ENCODE peak calls at places on chromosomes 6 and 20, in four cellular contexts. One of them, this sample, is unnamed.

GRCh38 chr20:17749979-17750721 is 50.4 kb downstream of the BANF2 start:
- DNase-seq in cardiac muscle cell: peak; percentile 80
- DNase-seq in GM23248: peak; percentile 69
- DNase-seq in HepG2: peak; percentile 52
- DNase-seq in this sample: no peak

GRCh38 chr6:150263765-150264415 is 104.9 kb upstream of the IYD start:
- DNase-seq in cardiac muscle cell: no peak
- DNase-seq in GM23248: no peak
- DNase-seq in HepG2: no peak
- DNase-seq in this sample: peak; percentile 17

GRCh38 chr6:21740719-21741118 is 147.2 kb downstream of the SOX4 start:
- DNase-seq in cardiac muscle cell: peak; percentile 46
- DNase-seq in GM23248: no peak
- DNase-seq in HepG2: no peak
- DNase-seq in this sample: no peak

GRCh38 chr6:5851261-5851757 is 155.4 kb downstream of the NRN1 start:
- DNase-seq in HepG2: no peak
- DNase-seq in GM23248: peak; percentile 62
- DNase-seq in cardiac muscle cell: peak; percentile 40
- DNase-seq in this sample: peak; percentile 76

GRCh38 chr20:9068896-9069663 is at the start of gene PLCB4:
- DNase-seq in cardiac muscle cell: peak; percentile 34
- DNase-seq in GM23248: peak; percentile 61
- DNase-seq in HepG2: no peak
- DNase-seq in this sample: no peak

GRCh38 chr20:46157625-46158024 is 39.5 kb downstream of the CD40 start:
- DNase-seq in GM23248: no peak
- DNase-seq in cardiac muscle cell: no peak
- DNase-seq in HepG2: no peak
- DNase-seq in this sample: no peak

GRCh38 chr6:139330841-139331500 is 39.2 kb upstream of the TXLNB start:
- DNase-seq in HepG2: no peak
- DNase-seq in cardiac muscle cell: peak; percentile 38
- DNase-seq in GM23248: peak; percentile 33
- DNase-seq in this sample: no peak

GRCh38 chr6:146546440-146546839 is 2.8 kb downstream of the RAB32 start:
- DNase-seq in cardiac muscle cell: peak; percentile 86
- DNase-seq in GM23248: peak; percentile 94
- DNase-seq in HepG2: peak; percentile 24
- DNase-seq in this sample: no peak

GRCh38 chr6:158559895-158560786 is at the start of gene TMEM181:
- DNase-seq in cardiac muscle cell: peak; percentile 90
- DNase-seq in GM23248: peak; percentile 96
- DNase-seq in HepG2: peak; percentile 69
- DNase-seq in this sample: peak; percentile 86

GRCh38 chr6:168916576-168917207 is 337.0 kb downstream of the THBS2 start:
- DNase-seq in GM23248: peak; percentile 48
- DNase-seq in cardiac muscle cell: peak; percentile 72
- DNase-seq in HepG2: no peak
- DNase-seq in this sample: no peak

GRCh38 chr20:45090481-45090880 is 10.4 kb downstream of the KCNS1 start:
- DNase-seq in HepG2: no peak
- DNase-seq in GM23248: peak; percentile 48
- DNase-seq in cardiac muscle cell: no peak
- DNase-seq in this sample: no peak

GRCh38 chr6:134510121-134510520 is 192.2 kb upstream of the SGK1 start:
- DNase-seq in cardiac muscle cell: no peak
- DNase-seq in GM23248: peak; percentile 19
- DNase-seq in HepG2: no peak
- DNase-seq in this sample: no peak

GRCh38 chr20:19809487-19809886 is 51.4 kb downstream of the RIN2 start:
- DNase-seq in HepG2: peak; percentile 16
- DNase-seq in GM23248: no peak
- DNase-seq in cardiac muscle cell: no peak
- DNase-seq in this sample: no peak

GRCh38 chr6:118514689-118515088 is 33.4 kb upstream of the PLN start:
- DNase-seq in cardiac muscle cell: no peak
- DNase-seq in GM23248: no peak
- DNase-seq in HepG2: no peak
- DNase-seq in this sample: no peak

GRCh38 chr6:70797625-70798024 is 129.9 kb downstream of the SMAP1 start:
- DNase-seq in GM23248: no peak
- DNase-seq in HepG2: no peak
- DNase-seq in cardiac muscle cell: no peak
- DNase-seq in this sample: no peak

GRCh38 chr6:168962886-168963285 is 290.8 kb downstream of the THBS2 start:
- DNase-seq in HepG2: no peak
- DNase-seq in cardiac muscle cell: peak; percentile 43
- DNase-seq in GM23248: peak; percentile 82
- DNase-seq in this sample: no peak

GRCh38 chr20:44196278-44196677 is 9.3 kb upstream of the JPH2 start:
- DNase-seq in GM23248: peak; percentile 15
- DNase-seq in cardiac muscle cell: no peak
- DNase-seq in HepG2: no peak
- DNase-seq in this sample: no peak

GRCh38 chr20:55977723-55978481 is 27.4 kb downstream of the CBLN4 start:
- DNase-seq in HepG2: no peak
- DNase-seq in GM23248: no peak
- DNase-seq in cardiac muscle cell: no peak
- DNase-seq in this sample: no peak

GRCh38 chr6:150417899-150418824 is 49.4 kb downstream of the IYD start:
- DNase-seq in GM23248: peak; percentile 93
- DNase-seq in HepG2: peak; percentile 63
- DNase-seq in cardiac muscle cell: peak; percentile 87
- DNase-seq in this sample: peak; percentile 26

GRCh38 chr20:1856419-1856818 is 38.8 kb upstream of the SIRPA start:
- DNase-seq in GM23248: peak; percentile 68
- DNase-seq in HepG2: no peak
- DNase-seq in cardiac muscle cell: no peak
- DNase-seq in this sample: no peak

GRCh38 chr6:85078071-85078470 is 313.7 kb upstream of the TBX18 start:
- DNase-seq in GM23248: peak; percentile 96
- DNase-seq in HepG2: peak; percentile 5
- DNase-seq in cardiac muscle cell: peak; percentile 83
- DNase-seq in this sample: no peak

GRCh38 chr6:22071655-22072054 is 225.2 kb downstream of the PRL start:
- DNase-seq in HepG2: no peak
- DNase-seq in cardiac muscle cell: peak; percentile 79
- DNase-seq in GM23248: peak; percentile 37
- DNase-seq in this sample: no peak

GRCh38 chr6:167565884-167566491 is 241.1 kb downstream of the TTLL2 start:
- DNase-seq in HepG2: peak; percentile 27
- DNase-seq in GM23248: no peak
- DNase-seq in cardiac muscle cell: peak; percentile 80
- DNase-seq in this sample: no peak
- H3K27ac ChIP-seq in HepG2: no peak overlapping the region
- H3K27ac ChIP-seq in GM23248: no peak overlapping the region
- H3K27ac ChIP-seq in cardiac muscle cell: peak overlapping the region; percentile 45
- H3K27ac ChIP-seq in this sample: no peak overlapping the region

DNA sequence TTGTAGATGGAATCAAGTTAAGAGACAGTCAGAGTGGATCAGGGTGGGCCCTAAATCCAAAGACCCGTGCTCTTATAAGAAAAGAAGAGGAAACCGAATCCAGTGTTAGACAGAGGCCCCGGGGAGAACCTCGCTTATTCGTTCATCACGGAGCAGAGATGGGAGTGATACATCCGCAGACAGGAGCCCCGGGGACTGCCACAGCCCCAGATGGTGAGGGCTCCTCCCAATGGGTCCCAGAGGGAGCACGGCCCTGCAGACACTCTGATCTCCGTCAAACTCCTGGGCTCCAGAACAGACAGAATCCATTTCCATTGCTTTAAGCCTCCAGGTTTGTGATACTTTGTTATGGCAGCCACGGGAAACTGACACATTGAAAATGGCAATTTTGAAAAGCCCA is 47.0 kb downstream of the CDH4 start:
- DNase-seq in HepG2: no peak
- DNase-seq in GM23248: no peak
- DNase-seq in cardiac muscle cell: no peak
- DNase-seq in this sample: no peak
- H3K4me3 ChIP-seq in HepG2: no peak overlapping the region
- H3K4me3 ChIP-seq in GM23248: no peak overlapping the region
- H3K4me3 ChIP-seq in cardiac muscle cell: no peak overlapping the region
- H3K4me3 ChIP-seq in this sample: no peak overlapping the region

DNA sequence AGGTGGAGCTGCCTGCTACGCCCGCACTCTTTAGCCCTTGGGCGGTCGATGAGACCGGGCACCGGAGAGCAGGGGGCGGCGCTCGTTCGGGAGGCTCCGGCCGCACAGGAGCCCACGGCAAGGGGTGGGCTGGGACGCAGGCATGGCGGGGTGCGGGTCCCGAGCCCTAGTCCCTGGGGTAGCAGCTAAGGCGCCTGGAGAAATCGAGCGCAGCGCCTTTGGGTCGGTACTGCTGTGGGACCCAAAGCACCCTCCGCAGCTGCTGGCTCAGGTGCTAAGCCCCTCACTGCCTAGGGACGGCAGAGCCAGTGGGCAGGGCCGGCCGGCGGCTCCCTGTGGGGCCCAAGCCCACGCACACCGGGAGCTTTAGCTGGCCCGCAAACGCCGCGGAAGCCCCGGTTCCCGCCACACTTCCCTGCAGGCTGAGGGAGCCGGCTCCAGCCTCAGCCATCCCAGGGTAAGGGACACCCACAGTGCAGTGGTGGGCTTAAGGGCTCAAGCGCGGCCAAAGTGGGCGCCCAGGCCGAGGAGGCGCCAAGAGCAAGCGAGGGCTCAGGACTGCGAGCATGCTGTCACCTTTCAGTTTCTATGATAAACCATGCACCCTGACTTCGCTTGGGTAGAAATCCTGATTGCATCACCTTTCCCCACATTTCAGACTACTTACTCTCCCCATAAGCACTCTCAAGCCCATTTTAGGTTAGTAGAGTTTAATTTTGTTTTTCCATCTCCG is 52.0 kb downstream of the MYLIP start:
- DNase-seq in HepG2: no peak
- DNase-seq in GM23248: no peak
- DNase-seq in cardiac muscle cell: no peak
- DNase-seq in this sample: no peak
- H3K27ac ChIP-seq in HepG2: no peak overlapping the region
- H3K27ac ChIP-seq in GM23248: no peak overlapping the region
- H3K27ac ChIP-seq in cardiac muscle cell: no peak overlapping the region
- H3K27ac ChIP-seq in this sample: peak overlapping the region; percentile 57

DNA sequence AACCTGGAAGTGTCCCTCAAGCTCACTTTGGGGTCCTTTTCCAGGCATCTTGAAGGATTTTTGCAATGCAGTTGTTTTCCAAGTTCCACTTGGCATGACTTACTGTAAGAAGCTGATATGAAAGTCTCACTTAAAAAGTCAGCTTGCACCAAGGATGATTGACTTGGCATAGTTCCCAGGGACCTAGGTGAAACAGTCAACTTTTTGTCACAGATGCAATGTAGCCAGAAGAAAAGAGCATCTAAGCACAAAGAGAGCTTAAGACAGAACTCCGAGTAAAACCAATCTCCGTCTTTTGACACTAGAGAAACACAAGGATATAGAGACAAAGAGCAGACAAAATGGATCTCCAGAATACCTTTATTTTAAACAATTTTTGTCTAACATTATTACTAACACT is 2.6 kb upstream of the ZSCAN12 start:
- DNase-seq in cardiac muscle cell: no peak
- DNase-seq in HepG2: no peak
- DNase-seq in GM23248: no peak
- DNase-seq in this sample: no peak
- H3K4me3 ChIP-seq in cardiac muscle cell: no peak overlapping the region
- H3K4me3 ChIP-seq in HepG2: no peak overlapping the region
- H3K4me3 ChIP-seq in GM23248: no peak overlapping the region
- H3K4me3 ChIP-seq in this sample: no peak overlapping the region

DNA sequence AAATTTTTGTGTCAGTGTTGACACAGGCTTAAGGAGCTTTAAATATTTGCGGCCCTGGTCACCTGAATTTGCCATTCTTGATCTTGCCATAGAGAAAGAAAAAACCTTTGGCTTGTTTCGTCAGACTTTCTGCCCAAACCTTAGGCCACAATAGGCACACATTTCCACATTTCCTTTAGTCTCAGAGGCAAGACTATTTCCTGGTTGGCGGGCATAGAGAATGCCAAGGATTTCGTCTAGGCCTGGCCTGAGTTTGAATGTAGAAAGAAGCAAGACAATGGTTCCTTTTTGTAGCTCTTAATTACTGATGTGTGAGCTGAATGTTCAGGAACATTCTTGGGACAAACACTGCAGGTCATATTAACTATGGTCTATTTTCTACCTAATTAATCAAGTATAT is 108.1 kb downstream of the TRMT11 start:
- DNase-seq in GM23248: no peak
- DNase-seq in cardiac muscle cell: no peak
- DNase-seq in HepG2: no peak
- DNase-seq in this sample: no peak
- H3K27ac ChIP-seq in GM23248: no peak overlapping the region
- H3K27ac ChIP-seq in cardiac muscle cell: no peak overlapping the region
- H3K27ac ChIP-seq in HepG2: no peak overlapping the region
- H3K27ac ChIP-seq in this sample: no peak overlapping the region

DNA sequence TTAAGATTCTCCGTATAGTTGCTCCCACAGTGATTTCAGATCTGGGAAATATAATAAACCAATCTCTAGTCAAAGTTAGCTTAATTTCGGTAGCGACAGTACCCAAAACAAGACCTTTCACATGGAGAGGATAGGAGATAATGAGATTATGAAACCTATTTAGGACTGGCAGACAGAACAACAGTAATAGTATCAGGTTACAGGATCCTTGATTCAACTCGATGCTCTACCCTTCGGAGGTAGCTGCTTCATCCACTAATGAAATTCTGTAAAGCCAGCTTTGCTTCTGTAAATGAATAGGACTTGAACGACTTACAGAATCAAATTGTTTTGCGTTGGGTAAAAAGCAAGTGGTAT is 534 bp upstream of the AKIRIN2 start:
- DNase-seq in GM23248: peak; percentile 71
- DNase-seq in HepG2: peak; percentile 49
- DNase-seq in cardiac muscle cell: peak; percentile 74
- DNase-seq in this sample: no peak
- H3K4me3 ChIP-seq in GM23248: peak overlapping the region; percentile 94
- H3K4me3 ChIP-seq in HepG2: peak overlapping the region; percentile 59
- H3K4me3 ChIP-seq in cardiac muscle cell: peak overlapping the region; percentile 96
- H3K4me3 ChIP-seq in this sample: peak overlapping the region; percentile 80

DNA sequence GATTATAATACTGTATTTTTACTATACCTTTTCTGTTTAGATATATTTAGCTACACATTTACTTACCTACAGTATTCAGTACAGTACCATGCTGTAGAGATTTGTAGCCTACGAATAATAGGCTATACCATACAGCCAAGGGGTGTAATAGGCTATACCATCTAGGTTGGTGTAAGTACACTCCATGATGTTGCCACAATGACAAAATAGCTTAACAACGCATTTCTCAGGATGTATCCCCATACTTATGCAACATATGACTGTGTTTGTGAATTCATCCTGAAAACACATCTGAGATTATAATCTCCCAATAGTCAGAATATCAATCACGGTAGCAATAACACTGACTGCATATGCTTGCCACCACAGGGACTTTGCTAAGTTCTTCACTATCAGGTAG is 20.7 kb downstream of the B4GALT5 start:
- DNase-seq in HepG2: no peak
- DNase-seq in GM23248: no peak
- DNase-seq in cardiac muscle cell: no peak
- DNase-seq in this sample: no peak
- H3K27ac ChIP-seq in HepG2: peak overlapping the region; percentile 5
- H3K27ac ChIP-seq in GM23248: no peak overlapping the region
- H3K27ac ChIP-seq in cardiac muscle cell: no peak overlapping the region
- H3K27ac ChIP-seq in this sample: no peak overlapping the region

This sample was measured in naive thymus-derived CD4-positive, alpha-beta T cell.